ENCODE peak calls at places on chromosome 10, in four cellular contexts. U, D, K and M are unnamed samples.

GRCh38 chr10:124703372-124703771 is 40.8 kb downstream of the FAM53B start:
- DNase-seq in D (no peak), K (no peak), U (no peak), M (no peak)

GRCh38 chr10:28939352-28940157 is 262.2 kb downstream of the BAMBI start:
- DNase-seq in U (no peak), D (peak), K (peak), M (no peak)

GRCh38 chr10:120511165-120511564 is 54.1 kb downstream of the PLPP4 start:
- DNase-seq in D (peak), U (no peak), K (no peak), M (no peak)

GRCh38 chr10:100653957-100654834 is 91.2 kb upstream of the PAX2 start:
- DNase-seq in U (peak), D (no peak), K (no peak), M (no peak)

GRCh38 chr10:118041316-118041715 is 5.4 kb downstream of the RAB11FIP2 start:
- DNase-seq in K (no peak), U (no peak), D (peak), M (no peak)

GRCh38 chr10:118950190-118950658 is 79.3 kb upstream of the NANOS1 start:
- DNase-seq in U (no peak), D (peak), K (no peak), M (no peak)

GRCh38 chr10:81026597-81026996 is 488.9 kb downstream of the SH2D4B start:
- DNase-seq in K (no peak), D (peak), U (no peak), M (no peak)

GRCh38 chr10:124683816-124684215 is 60.4 kb downstream of the FAM53B start:
- DNase-seq in U (no peak), D (no peak), K (peak), M (no peak)

GRCh38 chr10:121088524-121088923 is 237.4 kb downstream of the WDR11 start:
- DNase-seq in K (no peak), U (no peak), D (no peak), M (no peak)

GRCh38 chr10:3471927-3472704 is 299.5 kb upstream of the PITRM1 start:
- DNase-seq in K (no peak), D (peak), U (no peak), M (no peak)